ENCODE peak calls at places on chromosome 14, in six cellular contexts. One of them, this sample, is unnamed.

GRCh38 chr14:61102549-61103466 is 121.8 kb downstream of the SLC38A6 start:
- DNase-seq in lung: no peak
- DNase-seq in sigmoid colon: no peak
- DNase-seq in mammary epithelial cell: no peak
- DNase-seq in NT2/D1: no peak
- DNase-seq in upper lobe of right lung: no peak
- DNase-seq in this sample: no peak

GRCh38 chr14:65453807-65454480 is 41.4 kb downstream of the FUT8 start:
- DNase-seq in lung: no peak
- DNase-seq in sigmoid colon: no peak
- DNase-seq in mammary epithelial cell: no peak
- DNase-seq in NT2/D1: no peak
- DNase-seq in upper lobe of right lung: no peak
- DNase-seq in this sample: no peak

GRCh38 chr14:33404964-33405574 is 466.4 kb downstream of the NPAS3 start:
- DNase-seq in lung: no peak
- DNase-seq in sigmoid colon: no peak
- DNase-seq in mammary epithelial cell: no peak
- DNase-seq in NT2/D1: no peak
- DNase-seq in upper lobe of right lung: no peak
- DNase-seq in this sample: no peak

GRCh38 chr14:92726135-92726932 is 22.1 kb downstream of the LGMN start:
- DNase-seq in lung: peak; percentile 82
- DNase-seq in sigmoid colon: peak; percentile 83
- DNase-seq in mammary epithelial cell: peak; percentile 66
- DNase-seq in NT2/D1: no peak
- DNase-seq in upper lobe of right lung: peak; percentile 92
- DNase-seq in this sample: no peak

GRCh38 chr14:71183856-71184255 is 276.6 kb downstream of the PCNX1 start:
- DNase-seq in lung: no peak
- DNase-seq in sigmoid colon: no peak
- DNase-seq in mammary epithelial cell: no peak
- DNase-seq in NT2/D1: no peak
- DNase-seq in upper lobe of right lung: no peak
- DNase-seq in this sample: no peak

GRCh38 chr14:99699861-99700260 is 15.8 kb downstream of the CYP46A1 start:
- DNase-seq in lung: peak; percentile 11
- DNase-seq in sigmoid colon: no peak
- DNase-seq in mammary epithelial cell: no peak
- DNase-seq in NT2/D1: no peak
- DNase-seq in upper lobe of right lung: no peak
- DNase-seq in this sample: no peak

GRCh38 chr14:68373847-68374582 is 418.9 kb downstream of the ZFP36L1 start:
- DNase-seq in lung: no peak
- DNase-seq in sigmoid colon: no peak
- DNase-seq in mammary epithelial cell: no peak
- DNase-seq in NT2/D1: no peak
- DNase-seq in upper lobe of right lung: no peak
- DNase-seq in this sample: no peak

GRCh38 chr14:31194095-31194494 is 13.5 kb downstream of the HECTD1 start:
- DNase-seq in lung: no peak
- DNase-seq in sigmoid colon: no peak
- DNase-seq in mammary epithelial cell: no peak
- DNase-seq in NT2/D1: no peak
- DNase-seq in upper lobe of right lung: no peak
- DNase-seq in this sample: no peak

GRCh38 chr14:70278281-70278680 is 81.2 kb downstream of the COX16 start:
- DNase-seq in lung: no peak
- DNase-seq in sigmoid colon: no peak
- DNase-seq in mammary epithelial cell: no peak
- DNase-seq in NT2/D1: no peak
- DNase-seq in upper lobe of right lung: no peak
- DNase-seq in this sample: no peak

GRCh38 chr14:89701079-89702043 is 253.2 kb downstream of the EFCAB11 start:
- DNase-seq in lung: peak; percentile 87
- DNase-seq in sigmoid colon: peak; percentile 92
- DNase-seq in mammary epithelial cell: peak; percentile 39
- DNase-seq in NT2/D1: peak; percentile 55
- DNase-seq in upper lobe of right lung: peak; percentile 94
- DNase-seq in this sample: peak; percentile 52

GRCh38 chr14:102903889-102904512 is 18.5 kb upstream of the AMN start:
- DNase-seq in lung: no peak
- DNase-seq in sigmoid colon: no peak
- DNase-seq in mammary epithelial cell: no peak
- DNase-seq in NT2/D1: no peak
- DNase-seq in upper lobe of right lung: no peak
- DNase-seq in this sample: no peak

GRCh38 chr14:62307844-62308243 is 545.6 kb downstream of the SNAPC1 start:
- DNase-seq in lung: no peak
- DNase-seq in sigmoid colon: no peak
- DNase-seq in mammary epithelial cell: no peak
- DNase-seq in NT2/D1: no peak
- DNase-seq in upper lobe of right lung: no peak
- DNase-seq in this sample: peak; percentile 7

GRCh38 chr14:28057286-28058011 is 709.1 kb upstream of the FOXG1 start:
- DNase-seq in lung: no peak
- DNase-seq in sigmoid colon: no peak
- DNase-seq in mammary epithelial cell: no peak
- DNase-seq in NT2/D1: no peak
- DNase-seq in upper lobe of right lung: no peak
- DNase-seq in this sample: no peak

GRCh38 chr14:61894452-61895077 is 132.3 kb downstream of the SNAPC1 start:
- DNase-seq in lung: peak; percentile 46
- DNase-seq in sigmoid colon: no peak
- DNase-seq in mammary epithelial cell: peak; percentile 56
- DNase-seq in NT2/D1: no peak
- DNase-seq in upper lobe of right lung: peak; percentile 72
- DNase-seq in this sample: no peak

GRCh38 chr14:104230946-104231345 is 92.6 kb downstream of the KIF26A start:
- DNase-seq in lung: no peak
- DNase-seq in sigmoid colon: no peak
- DNase-seq in mammary epithelial cell: no peak
- DNase-seq in NT2/D1: no peak
- DNase-seq in upper lobe of right lung: peak; percentile 40
- DNase-seq in this sample: no peak

GRCh38 chr14:101315802-101316296 is 245.4 kb upstream of the DIO3 start:
- DNase-seq in lung: no peak
- DNase-seq in sigmoid colon: no peak
- DNase-seq in mammary epithelial cell: peak; percentile 6
- DNase-seq in NT2/D1: no peak
- DNase-seq in upper lobe of right lung: no peak
- DNase-seq in this sample: no peak

GRCh38 chr14:32312010-32312331 is 17.1 kb upstream of the AKAP6 start:
- DNase-seq in lung: no peak
- DNase-seq in sigmoid colon: no peak
- DNase-seq in mammary epithelial cell: no peak
- DNase-seq in NT2/D1: no peak
- DNase-seq in upper lobe of right lung: no peak
- DNase-seq in this sample: no peak

GRCh38 chr14:51441001-51441400 is 201.0 kb downstream of the TMX1 start:
- DNase-seq in lung: no peak
- DNase-seq in sigmoid colon: no peak
- DNase-seq in mammary epithelial cell: peak; percentile 38
- DNase-seq in NT2/D1: no peak
- DNase-seq in upper lobe of right lung: no peak
- DNase-seq in this sample: no peak

GRCh38 chr14:61196034-61196433 is 85.1 kb downstream of the TMEM30B start:
- DNase-seq in lung: no peak
- DNase-seq in sigmoid colon: no peak
- DNase-seq in mammary epithelial cell: no peak
- DNase-seq in NT2/D1: no peak
- DNase-seq in upper lobe of right lung: no peak
- DNase-seq in this sample: no peak

GRCh38 chr14:79278798-79279644 is 932.3 kb downstream of the DIO2 start:
- DNase-seq in lung: peak; percentile 89
- DNase-seq in sigmoid colon: peak; percentile 93
- DNase-seq in mammary epithelial cell: peak; percentile 90
- DNase-seq in NT2/D1: peak; percentile 83
- DNase-seq in upper lobe of right lung: peak; percentile 92
- DNase-seq in this sample: peak; percentile 80

GRCh38 chr14:98916036-98916435 is 356.0 kb downstream of the BCL11B start:
- DNase-seq in lung: no peak
- DNase-seq in sigmoid colon: no peak
- DNase-seq in mammary epithelial cell: no peak
- DNase-seq in NT2/D1: no peak
- DNase-seq in upper lobe of right lung: no peak
- DNase-seq in this sample: no peak

GRCh38 chr14:94680498-94681288 is 68.5 kb downstream of the SERPINA3 start:
- DNase-seq in lung: no peak
- DNase-seq in sigmoid colon: peak; percentile 41
- DNase-seq in mammary epithelial cell: no peak
- DNase-seq in NT2/D1: no peak
- DNase-seq in upper lobe of right lung: peak; percentile 28
- DNase-seq in this sample: no peak

GRCh38 chr14:43900173-43900655 is 606.9 kb downstream of the FSCB start:
- DNase-seq in lung: no peak
- DNase-seq in sigmoid colon: no peak
- DNase-seq in mammary epithelial cell: no peak
- DNase-seq in NT2/D1: no peak
- DNase-seq in upper lobe of right lung: no peak
- DNase-seq in this sample: no peak

GRCh38 chr14:38716871-38717270 is 386.2 kb downstream of the SEC23A start:
- DNase-seq in lung: no peak
- DNase-seq in sigmoid colon: no peak
- DNase-seq in mammary epithelial cell: no peak
- DNase-seq in NT2/D1: no peak
- DNase-seq in upper lobe of right lung: no peak
- DNase-seq in this sample: no peak

GRCh38 chr14:55585854-55586253 is 5.8 kb downstream of the KTN1 start:
- DNase-seq in lung: no peak
- DNase-seq in sigmoid colon: no peak
- DNase-seq in mammary epithelial cell: peak; percentile 32
- DNase-seq in NT2/D1: no peak
- DNase-seq in upper lobe of right lung: no peak
- DNase-seq in this sample: no peak
- H3K4me3 ChIP-seq in lung: no peak overlapping the region
- H3K4me3 ChIP-seq in sigmoid colon: no peak overlapping the region
- H3K4me3 ChIP-seq in mammary epithelial cell: no peak overlapping the region
- H3K4me3 ChIP-seq in NT2/D1: no peak overlapping the region
- H3K4me3 ChIP-seq in upper lobe of right lung: no peak overlapping the region
- H3K4me3 ChIP-seq in this sample: no peak overlapping the region

GRCh38 chr14:49879683-49880204 is 13.1 kb upstream of the ARF6 start:
- DNase-seq in lung: no peak
- DNase-seq in sigmoid colon: no peak
- DNase-seq in mammary epithelial cell: peak; percentile 63
- DNase-seq in NT2/D1: no peak
- DNase-seq in upper lobe of right lung: no peak
- DNase-seq in this sample: peak; percentile 76

GRCh38 chr14:49876563-49877127 is 16.2 kb upstream of the ARF6 start:
- DNase-seq in lung: peak; percentile 11
- DNase-seq in sigmoid colon: no peak
- DNase-seq in mammary epithelial cell: no peak
- DNase-seq in NT2/D1: no peak
- DNase-seq in upper lobe of right lung: no peak
- DNase-seq in this sample: no peak

GRCh38 chr14:49882826-49883694 is 9.8 kb upstream of the ARF6 start:
- DNase-seq in lung: no peak
- DNase-seq in sigmoid colon: no peak
- DNase-seq in mammary epithelial cell: peak; percentile 37
- DNase-seq in NT2/D1: no peak
- DNase-seq in upper lobe of right lung: no peak
- DNase-seq in this sample: no peak

GRCh38 chr14:49881296-49882006 is 11.4 kb upstream of the ARF6 start:
- DNase-seq in lung: no peak
- DNase-seq in sigmoid colon: no peak
- DNase-seq in mammary epithelial cell: no peak
- DNase-seq in NT2/D1: no peak
- DNase-seq in upper lobe of right lung: no peak
- DNase-seq in this sample: no peak

GRCh38 chr14:49880267-49881064 is 12.4 kb upstream of the ARF6 start:
- DNase-seq in lung: no peak
- DNase-seq in sigmoid colon: no peak
- DNase-seq in mammary epithelial cell: peak; percentile 46
- DNase-seq in NT2/D1: no peak
- DNase-seq in upper lobe of right lung: no peak
- DNase-seq in this sample: no peak
- H3K4me3 ChIP-seq in lung: no peak overlapping the region
- H3K4me3 ChIP-seq in sigmoid colon: no peak overlapping the region
- H3K4me3 ChIP-seq in mammary epithelial cell: no peak overlapping the region
- H3K4me3 ChIP-seq in NT2/D1: no peak overlapping the region
- H3K4me3 ChIP-seq in upper lobe of right lung: no peak overlapping the region
- H3K4me3 ChIP-seq in this sample: no peak overlapping the region

GRCh38 chr14:37622231-37622923 is 26.9 kb downstream of the TTC6 start:
- DNase-seq in lung: no peak
- DNase-seq in sigmoid colon: no peak
- DNase-seq in mammary epithelial cell: no peak
- DNase-seq in NT2/D1: no peak
- DNase-seq in upper lobe of right lung: no peak
- DNase-seq in this sample: no peak
- H3K4me3 ChIP-seq in lung: no peak overlapping the region
- H3K4me3 ChIP-seq in sigmoid colon: no peak overlapping the region
- H3K4me3 ChIP-seq in mammary epithelial cell: no peak overlapping the region
- H3K4me3 ChIP-seq in NT2/D1: peak overlapping the region; percentile 15
- H3K4me3 ChIP-seq in upper lobe of right lung: no peak overlapping the region
- H3K4me3 ChIP-seq in this sample: peak overlapping the region; percentile 24

GRCh38 chr14:74609721-74610120 is 2.3 kb downstream of the LTBP2 start:
- DNase-seq in lung: no peak
- DNase-seq in sigmoid colon: no peak
- DNase-seq in mammary epithelial cell: peak; percentile 34
- DNase-seq in NT2/D1: no peak
- DNase-seq in upper lobe of right lung: no peak
- DNase-seq in this sample: no peak

GRCh38 chr14:74606727-74607126 is 5.3 kb downstream of the LTBP2 start:
- DNase-seq in lung: no peak
- DNase-seq in sigmoid colon: no peak
- DNase-seq in mammary epithelial cell: no peak
- DNase-seq in NT2/D1: no peak
- DNase-seq in upper lobe of right lung: no peak
- DNase-seq in this sample: no peak

GRCh38 chr14:74610199-74610865 is 1.7 kb downstream of the LTBP2 start:
- DNase-seq in lung: no peak
- DNase-seq in sigmoid colon: no peak
- DNase-seq in mammary epithelial cell: no peak
- DNase-seq in NT2/D1: no peak
- DNase-seq in upper lobe of right lung: no peak
- DNase-seq in this sample: no peak

GRCh38 chr14:74610866-74611671 is 968 bp downstream of the LTBP2 start:
- DNase-seq in lung: no peak
- DNase-seq in sigmoid colon: no peak
- DNase-seq in mammary epithelial cell: peak; percentile 42
- DNase-seq in NT2/D1: no peak
- DNase-seq in upper lobe of right lung: no peak
- DNase-seq in this sample: no peak

DNA sequence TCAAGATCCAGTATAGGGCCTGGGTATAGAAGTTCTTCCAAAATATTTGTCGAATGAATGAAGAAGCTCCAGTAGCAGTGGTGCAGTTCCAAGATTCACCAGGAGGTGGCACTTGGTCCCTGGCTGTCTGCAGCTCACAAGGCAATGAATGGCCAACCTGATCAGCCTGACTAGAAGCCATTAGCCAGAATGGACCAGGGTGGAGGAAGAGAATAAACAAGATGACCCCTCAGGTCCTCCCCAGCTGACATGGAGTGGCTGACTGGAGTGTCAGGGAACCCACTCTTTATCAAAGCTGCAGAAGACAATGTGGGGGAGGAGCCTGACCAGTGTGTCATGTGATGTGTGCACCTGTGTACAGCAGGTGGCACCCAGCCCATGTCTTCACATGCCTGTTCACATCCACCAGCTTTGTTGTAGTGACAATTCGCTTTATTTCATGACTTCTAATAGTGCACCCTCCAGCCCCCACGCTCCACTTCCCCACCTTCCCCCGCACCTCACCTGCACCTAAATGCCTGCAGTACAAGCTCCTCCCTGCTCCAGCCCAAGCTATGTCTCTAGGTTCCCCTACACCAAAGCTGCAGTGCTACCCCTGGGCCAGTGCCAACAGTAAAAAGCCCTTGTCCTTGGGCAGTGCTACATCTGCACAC is 3.0 kb downstream of the LTBP2 start:
- DNase-seq in lung: peak; percentile 85
- DNase-seq in sigmoid colon: peak; percentile 88
- DNase-seq in mammary epithelial cell: peak; percentile 77
- DNase-seq in NT2/D1: peak; percentile 65
- DNase-seq in upper lobe of right lung: peak; percentile 78
- DNase-seq in this sample: peak; percentile 64
- H3K4me3 ChIP-seq in lung: no peak overlapping the region
- H3K4me3 ChIP-seq in sigmoid colon: no peak overlapping the region
- H3K4me3 ChIP-seq in mammary epithelial cell: no peak overlapping the region
- H3K4me3 ChIP-seq in NT2/D1: no peak overlapping the region
- H3K4me3 ChIP-seq in upper lobe of right lung: peak overlapping the region; percentile 67
- H3K4me3 ChIP-seq in this sample: no peak overlapping the region

This sample was measured in iPS DF 6.9.